ENCODE peak calls at places on chromosomes 6 and 20, in four cellular contexts. Q, T, X and F are unnamed samples.
A peak's percentile ranks its signal among the peaks of the same experiment; 100 is the strongest.

GRCh38 chr20:19864130-19864529 is 106.1 kb downstream of the RIN2 start:
- DNase-seq in Q (no peak), T (no peak), X (no peak), F (no peak)

GRCh38 chr6:39225543-39225942 is 3.7 kb downstream of the KCNK5 start:
- DNase-seq in Q (no peak), T (no peak), X (peak; percentile 71), F (no peak)

GRCh38 chr20:33463332-33464101 is 20.0 kb upstream of the SNTA1 start:
- DNase-seq in Q (no peak), T (no peak), X (no peak), F (no peak)

GRCh38 chr6:8930009-8930408 is 494.7 kb upstream of the SLC35B3 start:
- DNase-seq in Q (no peak), T (no peak), X (no peak), F (no peak)

GRCh38 chr6:10685092-10685769 is 9.2 kb downstream of the C6orf52 start:
- DNase-seq in Q (no peak), T (no peak), X (no peak), F (no peak)

GRCh38 chr6:18269717-18270116 is 5.4 kb upstream of the DEK start:
- DNase-seq in Q (no peak), T (no peak), X (no peak), F (no peak)

GRCh38 chr6:165218816-165219215 is 90.6 kb downstream of the C6orf118 start:
- DNase-seq in Q (no peak), T (no peak), X (no peak), F (no peak)

GRCh38 chr6:52551483-52552277 is 25.2 kb downstream of the TRAM2 start:
- DNase-seq in Q (no peak), T (no peak), X (no peak), F (peak; percentile 77)

GRCh38 chr6:11811644-11812264 is 33.2 kb upstream of the ADTRP start:
- DNase-seq in Q (no peak), T (no peak), X (no peak), F (no peak)

GRCh38 chr20:11426938-11427337 is 490.8 kb upstream of the BTBD3 start:
- DNase-seq in Q (no peak), T (no peak), X (no peak), F (no peak)

GRCh38 chr20:931401-931800 is 15.3 kb upstream of the ANGPT4 start:
- DNase-seq in Q (no peak), T (no peak), X (no peak), F (no peak)

GRCh38 chr6:142275146-142276006 is 26.4 kb upstream of the ADGRG6 start:
- DNase-seq in Q (peak; percentile 6), T (no peak), X (no peak), F (no peak)

GRCh38 chr20:40641212-40641611 is 47.8 kb downstream of the MAFB start:
- DNase-seq in Q (no peak), T (no peak), X (no peak), F (no peak)

GRCh38 chr6:106183430-106183829 is 97.3 kb downstream of the PRDM1 start:
- DNase-seq in Q (no peak), T (no peak), X (no peak), F (no peak)

GRCh38 chr6:170279977-170280688 is 10.7 kb downstream of the DLL1 start:
- DNase-seq in Q (peak; percentile 65), T (no peak), X (no peak), F (no peak)

GRCh38 chr6:5584072-5584471 is 322.8 kb downstream of the FARS2 start:
- DNase-seq in Q (no peak), T (no peak), X (no peak), F (no peak)

GRCh38 chr6:143238306-143238705 is 177.6 kb downstream of the AIG1 start:
- DNase-seq in Q (no peak), T (no peak), X (peak; percentile 54), F (no peak)

DNA sequence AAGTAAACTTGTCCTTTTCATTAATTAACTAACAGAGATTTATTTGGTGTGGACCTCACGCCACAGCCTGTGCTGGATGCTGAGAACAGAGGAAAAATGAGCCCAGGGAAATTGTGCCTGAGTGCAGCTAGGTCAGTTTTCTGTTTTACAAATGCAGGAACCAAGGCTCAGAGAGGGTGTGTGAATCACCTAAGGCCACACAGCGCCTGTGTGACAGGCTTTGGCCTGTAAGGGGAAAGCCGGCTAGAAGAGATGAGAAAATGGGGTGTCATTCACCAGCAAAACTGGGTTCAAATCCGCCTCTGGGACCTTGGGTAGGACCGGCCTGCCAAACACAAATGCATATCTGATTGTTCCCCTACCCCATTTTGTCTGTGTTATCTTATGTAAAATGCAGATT is 52.7 kb downstream of the RBM38 start:
- DNase-seq in Q (no peak), T (no peak), X (no peak), F (no peak)
- TF ChIP-seq POLR2AphosphoS2 in Q (no peak), T (no peak), X (no peak), F (no peak)

DNA sequence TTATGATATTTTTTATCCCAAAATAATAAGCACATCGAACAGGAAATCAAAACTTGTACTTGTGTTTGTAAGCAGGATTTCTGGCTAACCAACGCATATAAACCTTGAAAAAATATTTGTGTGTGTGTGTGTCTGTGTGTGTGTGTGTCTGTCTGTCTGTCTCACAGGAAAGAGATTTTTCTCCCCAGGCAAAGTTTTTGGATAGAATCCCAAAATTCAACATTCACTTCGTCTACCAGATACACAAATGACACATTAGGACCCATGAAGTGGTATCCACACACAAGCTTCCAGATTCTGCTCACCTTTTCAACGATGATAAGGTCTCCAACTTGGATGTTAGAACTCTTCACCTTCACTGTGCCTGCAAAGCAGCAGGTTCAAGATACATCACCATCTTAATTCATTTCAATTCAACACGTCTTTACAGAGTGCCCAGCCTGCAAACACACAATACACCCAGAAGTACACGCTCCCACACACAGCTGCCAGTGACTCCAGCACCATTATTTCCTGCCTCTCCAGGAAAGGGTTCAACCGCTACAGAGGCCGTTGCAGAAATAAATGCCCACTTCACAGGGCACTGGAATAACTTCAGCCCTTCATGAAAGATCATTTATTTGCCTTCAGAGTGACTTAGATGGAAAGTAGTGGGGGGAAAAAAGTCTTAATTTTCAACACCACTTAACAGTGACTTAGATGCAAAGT is 70.9 kb downstream of the ATP9A start:
- DNase-seq in Q (no peak), T (no peak), X (no peak), F (no peak)
- TF ChIP-seq POLR2AphosphoS2 in Q (no peak), T (no peak), X (no peak), F (no peak)

GRCh38 chr20:38131588-38132121 is 33.4 kb downstream of the TGM2 start:
- DNase-seq in Q (no peak), T (no peak), X (no peak), F (no peak)

GRCh38 chr20:38129248-38129865 is 35.7 kb downstream of the TGM2 start:
- DNase-seq in Q (no peak), T (no peak), X (no peak), F (no peak)

GRCh38 chr20:38129893-38130609 is 35.0 kb downstream of the TGM2 start:
- DNase-seq in Q (no peak), T (no peak), X (no peak), F (no peak)

GRCh38 chr20:38132156-38132909 is 32.7 kb downstream of the TGM2 start:
- DNase-seq in Q (no peak), T (no peak), X (no peak), F (no peak)

GRCh38 chr20:38130687-38131587 is 34.1 kb downstream of the TGM2 start:
- DNase-seq in Q (no peak), T (no peak), X (no peak), F (no peak)
- TF ChIP-seq POLR2AphosphoS2 in Q (peak; percentile 82), T (no peak), X (no peak), F (no peak)

GRCh38 chr6:167056370-167056769 is 57.2 kb downstream of the CEP43 start:
- DNase-seq in Q (no peak), T (peak; percentile 76), X (no peak), F (no peak)
- TF ChIP-seq POLR2AphosphoS2 in Q (no peak), T (no peak), X (no peak), F (no peak)

GRCh38 chr6:25676775-25677174 is 24.8 kb downstream of the SCGN start:
- DNase-seq in Q (no peak), T (no peak), X (no peak), F (no peak)

GRCh38 chr6:25670208-25670607 is 18.2 kb downstream of the SCGN start:
- DNase-seq in Q (no peak), T (no peak), X (no peak), F (peak; percentile 31)

GRCh38 chr6:25670793-25671513 is 18.9 kb downstream of the SCGN start:
- DNase-seq in Q (peak; percentile 6), T (no peak), X (no peak), F (no peak)

GRCh38 chr6:25671652-25672051 is 19.6 kb downstream of the SCGN start:
- DNase-seq in Q (no peak), T (no peak), X (no peak), F (no peak)

GRCh38 chr6:25675172-25675571 is 23.2 kb downstream of the SCGN start:
- DNase-seq in Q (no peak), T (no peak), X (no peak), F (no peak)
- TF ChIP-seq POLR2AphosphoS2 in Q (no peak), T (no peak), X (no peak), F (no peak)

DNA sequence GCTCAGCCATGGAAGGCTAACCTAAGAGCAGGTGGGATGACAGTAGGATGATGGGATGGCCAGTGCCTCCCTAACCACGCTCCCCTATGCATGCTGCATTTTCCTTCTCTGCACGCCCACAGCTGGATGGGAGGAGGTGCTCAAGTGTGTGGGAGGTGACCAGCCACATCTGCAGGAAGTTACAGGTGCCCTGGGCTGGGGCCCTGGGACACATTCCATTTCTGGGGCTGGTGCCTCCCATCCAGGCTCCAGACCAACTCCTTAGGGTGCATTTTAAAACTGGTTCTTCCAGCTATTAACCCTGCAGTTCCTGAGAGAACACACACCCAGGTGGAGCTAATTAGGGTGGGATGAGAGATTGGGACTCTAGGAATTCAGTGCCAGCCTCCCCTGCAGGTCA is 135.3 kb upstream of the ARMC2 start:
- DNase-seq in Q (no peak), T (no peak), X (no peak), F (no peak)
- TF ChIP-seq POLR2AphosphoS2 in Q (no peak), T (no peak), X (no peak), F (no peak)

GRCh38 chr6:83859410-83860346 is at the start of gene CYB5R4:
- DNase-seq in Q (peak; percentile 79), T (peak; percentile 84), X (peak; percentile 98), F (peak; percentile 92)
- TF ChIP-seq POLR2AphosphoS2 in Q (no peak), T (peak; percentile 91), X (no peak), F (no peak)

DNA sequence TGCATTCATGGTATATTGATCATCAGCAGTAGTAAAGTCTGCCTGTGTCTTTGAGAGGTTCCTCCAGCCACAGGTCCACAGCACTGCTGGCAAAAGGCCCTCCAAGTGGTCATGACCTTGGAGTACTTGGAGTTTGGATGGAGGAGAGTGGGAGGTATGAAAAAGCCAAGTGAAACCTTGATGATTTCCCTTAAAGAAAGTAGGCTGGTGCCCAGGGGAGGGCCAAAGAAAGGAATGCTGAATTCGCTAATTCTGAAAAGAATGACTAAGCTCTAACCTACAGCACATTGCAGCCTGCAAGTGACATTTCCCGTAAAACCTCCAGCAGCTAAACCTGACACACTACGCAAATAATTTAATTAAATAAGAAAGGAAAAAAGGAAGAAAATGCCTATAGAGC is 223.4 kb upstream of the TAB2 start:
- DNase-seq in Q (no peak), T (no peak), X (no peak), F (no peak)
- TF ChIP-seq POLR2AphosphoS2 in Q (no peak), T (no peak), X (no peak), F (no peak)